ENCODE peak calls at places on chromosomes 11 and 22, in ten cellular contexts. O is SK-N-SH; Z is midbrain; D is NCI-H1436; M is T follicular helper cell; X is NCI-H1105 treated with DMSO at 0.1 percent for 48 hours; G is HuH-7; A is NCI-H2171 treated with DMSO at 0.1 percent for 48 hours; T is stimulated activated CD4-positive, alpha-beta T cell treated with anti-CD3 and anti-CD28 coated beads, Interleukin-1b, Interleukin-23, amount 100 ng/mL, for 24 hours; P is psoas muscle. L is an unnamed sample.

GRCh38 chr22:38921801-38922200 is 35.6 kb upstream of the APOBEC3A start:
- DNase-seq in T (no peak), P (no peak), D (no peak), A (no peak), X (no peak), O (no peak), G (peak), M (no peak), Z (no peak), L (no peak)

GRCh38 chr11:14611939-14612338 is 31.7 kb upstream of the PDE3B start:
- DNase-seq in A (no peak), O (no peak), G (no peak), D (no peak), M (no peak), P (no peak), X (no peak), T (no peak), Z (no peak), L (no peak)

GRCh38 chr11:121489823-121490222 is 37.1 kb upstream of the SORL1-AS1 start:
- DNase-seq in D (no peak), T (no peak), P (no peak), Z (no peak), O (no peak), X (no peak), M (no peak), A (no peak), G (no peak), L (no peak)

GRCh38 chr11:110525883-110526282 is 96.1 kb downstream of the FDX1 start:
- DNase-seq in Z (no peak), G (no peak), P (peak), O (no peak), A (no peak), X (peak), T (no peak), D (peak), M (no peak), L (no peak)

GRCh38 chr11:44994753-44995152 is 44.1 kb upstream of the TP53I11 start:
- DNase-seq in P (no peak), G (no peak), M (no peak), X (no peak), A (no peak), O (no peak), D (no peak), Z (no peak), T (no peak), L (no peak)

GRCh38 chr11:57700425-57700824 is 11.6 kb downstream of the MED19 start:
- DNase-seq in D (no peak), T (no peak), Z (no peak), M (no peak), O (no peak), G (no peak), P (no peak), X (no peak), A (no peak), L (no peak)

GRCh38 chr11:45662665-45663485 is 2.5 kb downstream of the CHST1 start:
- DNase-seq in A (peak), T (no peak), G (no peak), D (no peak), O (peak), M (no peak), Z (no peak), P (no peak), X (peak), L (peak)

GRCh38 chr11:48169706-48170105 is 46.9 kb upstream of the OR4B1 start:
- DNase-seq in T (no peak), D (no peak), A (no peak), P (no peak), Z (no peak), X (no peak), O (no peak), G (no peak), M (no peak), L (no peak)

GRCh38 chr11:18012314-18012905 is 437 bp downstream of the SERGEF start:
- DNase-seq in M (peak), A (peak), O (peak), Z (peak), G (peak), D (no peak), X (peak), T (no peak), P (peak), L (peak)

GRCh38 chr11:67420646-67421420 is 5.4 kb downstream of the CARNS1 start:
- DNase-seq in Z (peak), T (peak), X (peak), D (peak), A (peak), M (peak), P (peak), O (peak), G (peak), L (peak)

GRCh38 chr11:119441898-119442243 is 18.9 kb upstream of the THY1 start:
- DNase-seq in A (no peak), T (no peak), G (no peak), M (no peak), Z (no peak), D (no peak), O (no peak), X (no peak), P (no peak), L (no peak)

GRCh38 chr11:2426221-2426620 is 18.1 kb downstream of the TRPM5 start:
- DNase-seq in G (no peak), X (no peak), M (no peak), O (no peak), A (no peak), Z (no peak), D (no peak), P (no peak), T (no peak), L (no peak)

GRCh38 chr11:86816251-86816726 is 15.9 kb downstream of the PRSS23 start:
- DNase-seq in G (no peak), X (no peak), P (no peak), A (no peak), D (no peak), T (no peak), Z (no peak), M (no peak), O (no peak), L (no peak)

GRCh38 chr11:95698939-95699562 is 90.5 kb downstream of the FAM76B start:
- DNase-seq in D (no peak), Z (no peak), T (no peak), X (no peak), G (no peak), A (no peak), P (no peak), O (no peak), M (no peak), L (no peak)

GRCh38 chr11:111308140-111308539 is 9.8 kb downstream of the POU2AF3 start:
- DNase-seq in M (no peak), D (peak), X (peak), T (no peak), A (peak), Z (no peak), O (no peak), G (peak), P (peak), L (peak)

GRCh38 chr22:37808294-37808657 is 542 bp downstream of the GCAT start:
- DNase-seq in O (no peak), Z (no peak), G (no peak), A (no peak), D (no peak), X (no peak), M (no peak), P (no peak), T (no peak), L (no peak)

GRCh38 chr11:128715691-128716153 is 21.9 kb downstream of the FLI1 start:
- DNase-seq in O (no peak), P (no peak), X (no peak), M (no peak), G (no peak), A (no peak), T (no peak), D (no peak), Z (no peak), L (no peak)

GRCh38 chr11:94219771-94220170 is 84.6 kb upstream of the IZUMO1R start:
- DNase-seq in A (no peak), D (no peak), T (no peak), M (no peak), Z (no peak), X (no peak), O (no peak), P (no peak), G (no peak), L (no peak)

GRCh38 chr11:106939157-106939556 is 79.1 kb downstream of the GUCY1A2 start:
- DNase-seq in T (no peak), X (peak), O (no peak), Z (no peak), P (no peak), A (no peak), M (no peak), D (peak), G (no peak), L (peak)

GRCh38 chr22:19115628-19116027 is 6.6 kb downstream of the DGCR2 start:
- DNase-seq in G (no peak), A (no peak), O (no peak), D (no peak), X (no peak), M (no peak), T (no peak), Z (peak), P (no peak), L (no peak)

GRCh38 chr11:128565881-128566280 is 21.5 kb downstream of the ETS1 start:
- DNase-seq in A (no peak), M (no peak), P (no peak), Z (no peak), X (no peak), T (no peak), D (no peak), G (peak), O (no peak), L (no peak)

GRCh38 chr11:126485021-126485781 is 129.7 kb downstream of the ST3GAL4 start:
- DNase-seq in Z (no peak), M (no peak), T (no peak), X (peak), A (no peak), O (no peak), D (peak), G (no peak), P (peak), L (no peak)

L was measured in NCI-H2227 treated with DMSO at 0.1 percent for 48 hours.